ENCODE peak calls at places on chromosome 22, in six cellular contexts. One of them, this sample, is unnamed.

GRCh38 chr22:40498454-40499186 is 128.2 kb downstream of the SGSM3 start:
- DNase-seq in IMR-90: peak; percentile 97
- DNase-seq in H9: no peak
- DNase-seq in neuronal stem cell: no peak
- DNase-seq in mesenchymal stem cell: peak; percentile 94
- DNase-seq in H1: peak; percentile 49
- DNase-seq in this sample: peak; percentile 97

GRCh38 chr22:50507991-50508884 is at the start of gene NCAPH2:
- DNase-seq in IMR-90: peak; percentile 95
- DNase-seq in H9: peak; percentile 98
- DNase-seq in neuronal stem cell: peak; percentile 98
- DNase-seq in mesenchymal stem cell: peak; percentile 96
- DNase-seq in H1: peak; percentile 89
- DNase-seq in this sample: peak; percentile 98

GRCh38 chr22:40414838-40415505 is 44.6 kb downstream of the SGSM3 start:
- DNase-seq in IMR-90: no peak
- DNase-seq in H9: no peak
- DNase-seq in neuronal stem cell: no peak
- DNase-seq in mesenchymal stem cell: no peak
- DNase-seq in H1: no peak
- DNase-seq in this sample: no peak

GRCh38 chr22:40853961-40854360 is 2.5 kb downstream of the ST13 start:
- DNase-seq in IMR-90: no peak
- DNase-seq in H9: no peak
- DNase-seq in neuronal stem cell: no peak
- DNase-seq in mesenchymal stem cell: peak; percentile 18
- DNase-seq in H1: no peak
- DNase-seq in this sample: no peak

GRCh38 chr22:36184433-36185035 is 17.1 kb downstream of the APOL4 start:
- DNase-seq in IMR-90: no peak
- DNase-seq in H9: no peak
- DNase-seq in neuronal stem cell: no peak
- DNase-seq in mesenchymal stem cell: no peak
- DNase-seq in H1: no peak
- DNase-seq in this sample: no peak

GRCh38 chr22:24514241-24515024 is 19.3 kb downstream of the UPB1 start:
- DNase-seq in IMR-90: no peak
- DNase-seq in H9: no peak
- DNase-seq in neuronal stem cell: no peak
- DNase-seq in mesenchymal stem cell: no peak
- DNase-seq in H1: no peak
- DNase-seq in this sample: no peak

GRCh38 chr22:17536269-17536668 is 27.0 kb upstream of the SLC25A18 start:
- DNase-seq in IMR-90: no peak
- DNase-seq in H9: no peak
- DNase-seq in neuronal stem cell: no peak
- DNase-seq in mesenchymal stem cell: no peak
- DNase-seq in H1: no peak
- DNase-seq in this sample: no peak

GRCh38 chr22:37244922-37245722 is 1.1 kb upstream of the RAC2 start:
- DNase-seq in IMR-90: no peak
- DNase-seq in H9: no peak
- DNase-seq in neuronal stem cell: no peak
- DNase-seq in mesenchymal stem cell: no peak
- DNase-seq in H1: no peak
- DNase-seq in this sample: no peak

GRCh38 chr22:27113211-27114030 is 456.0 kb downstream of the MIAT start:
- DNase-seq in IMR-90: peak; percentile 97
- DNase-seq in H9: no peak
- DNase-seq in neuronal stem cell: no peak
- DNase-seq in mesenchymal stem cell: peak; percentile 99
- DNase-seq in H1: no peak
- DNase-seq in this sample: peak; percentile 83

GRCh38 chr22:50417544-50417943 is 57.3 kb downstream of the SBF1 start:
- DNase-seq in IMR-90: peak; percentile 15
- DNase-seq in H9: no peak
- DNase-seq in neuronal stem cell: no peak
- DNase-seq in mesenchymal stem cell: no peak
- DNase-seq in H1: no peak
- DNase-seq in this sample: no peak

GRCh38 chr22:23067023-23067650 is 3.2 kb upstream of the GNAZ start:
- DNase-seq in IMR-90: no peak
- DNase-seq in H9: peak; percentile 18
- DNase-seq in neuronal stem cell: no peak
- DNase-seq in mesenchymal stem cell: no peak
- DNase-seq in H1: no peak
- DNase-seq in this sample: no peak

GRCh38 chr22:31626427-31627150 is 35.4 kb downstream of the PISD start:
- DNase-seq in IMR-90: no peak
- DNase-seq in H9: peak; percentile 24
- DNase-seq in neuronal stem cell: no peak
- DNase-seq in mesenchymal stem cell: no peak
- DNase-seq in H1: no peak
- DNase-seq in this sample: no peak

GRCh38 chr22:32853662-32854061 is 52.2 kb downstream of the TIMP3 start:
- DNase-seq in IMR-90: no peak
- DNase-seq in H9: no peak
- DNase-seq in neuronal stem cell: no peak
- DNase-seq in mesenchymal stem cell: no peak
- DNase-seq in H1: no peak
- DNase-seq in this sample: no peak
- H2BK15ac ChIP-seq in IMR-90: no peak overlapping the region
- H2BK15ac ChIP-seq in H9: no peak overlapping the region
- H2BK15ac ChIP-seq in neuronal stem cell: no peak overlapping the region
- H2BK15ac ChIP-seq in mesenchymal stem cell: no peak overlapping the region
- H2BK15ac ChIP-seq in H1: no peak overlapping the region
- H2BK15ac ChIP-seq in this sample: no peak overlapping the region

GRCh38 chr22:44151661-44152060 is 29.1 kb upstream of the PARVG start:
- DNase-seq in IMR-90: peak; percentile 78
- DNase-seq in H9: no peak
- DNase-seq in neuronal stem cell: no peak
- DNase-seq in mesenchymal stem cell: peak; percentile 57
- DNase-seq in H1: no peak
- DNase-seq in this sample: no peak
- H2BK15ac ChIP-seq in IMR-90: no peak overlapping the region
- H2BK15ac ChIP-seq in H9: no peak overlapping the region
- H2BK15ac ChIP-seq in neuronal stem cell: peak overlapping the region; percentile 78
- H2BK15ac ChIP-seq in mesenchymal stem cell: no peak overlapping the region
- H2BK15ac ChIP-seq in H1: peak overlapping the region; percentile 46
- H2BK15ac ChIP-seq in this sample: no peak overlapping the region

DNA sequence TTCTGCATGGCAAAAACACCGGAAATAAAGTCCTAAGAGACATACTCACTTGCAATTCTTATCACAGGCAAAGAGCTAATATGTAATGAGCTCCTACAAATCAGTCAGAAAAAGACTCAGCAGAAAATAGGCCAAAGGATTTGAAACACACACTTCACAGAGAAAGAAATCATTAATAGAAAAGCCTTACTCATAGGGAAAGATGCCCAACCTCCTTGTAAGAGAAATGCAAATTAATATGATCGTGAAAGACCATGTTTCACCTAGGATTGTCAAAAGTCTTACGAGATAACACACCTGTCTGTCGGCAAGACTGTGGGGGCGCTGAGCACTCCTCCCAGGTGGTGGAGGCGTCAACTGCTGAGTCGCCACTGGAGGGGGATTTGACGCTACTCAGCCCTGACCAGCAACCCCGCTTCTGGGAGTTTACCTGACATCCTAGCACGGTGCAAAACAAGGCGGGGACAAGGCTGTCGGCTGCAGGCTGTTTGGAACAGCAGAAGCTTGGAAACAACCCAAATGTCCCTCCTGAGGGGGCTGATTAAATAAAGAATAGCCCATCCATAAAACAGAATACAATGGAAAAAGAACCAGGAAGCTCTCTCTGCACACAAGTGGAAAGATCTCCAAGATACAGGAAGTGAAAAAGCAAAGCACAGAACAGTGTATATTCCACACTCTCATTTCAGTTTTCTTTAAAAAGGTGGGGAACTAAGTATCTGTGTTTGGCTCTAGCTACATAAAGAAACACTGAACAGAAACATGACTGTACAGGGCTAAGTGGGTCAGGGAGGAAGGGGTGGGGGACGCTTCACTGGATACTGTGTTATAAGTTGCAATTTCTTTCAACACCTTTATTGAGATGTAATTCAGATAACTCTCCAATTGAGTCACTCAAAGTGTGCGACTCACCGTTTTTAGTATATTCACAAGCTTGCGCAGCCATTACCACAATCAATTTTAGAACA is 11.5 kb downstream of the CSNK1E start:
- DNase-seq in IMR-90: peak; percentile 54
- DNase-seq in H9: peak; percentile 80
- DNase-seq in neuronal stem cell: no peak
- DNase-seq in mesenchymal stem cell: peak; percentile 55
- DNase-seq in H1: no peak
- DNase-seq in this sample: peak; percentile 77
- H2BK15ac ChIP-seq in IMR-90: no peak overlapping the region
- H2BK15ac ChIP-seq in H9: no peak overlapping the region
- H2BK15ac ChIP-seq in neuronal stem cell: no peak overlapping the region
- H2BK15ac ChIP-seq in mesenchymal stem cell: no peak overlapping the region
- H2BK15ac ChIP-seq in H1: no peak overlapping the region
- H2BK15ac ChIP-seq in this sample: no peak overlapping the region

GRCh38 chr22:46023558-46023981 is 46.6 kb upstream of the WNT7B start:
- DNase-seq in IMR-90: peak; percentile 92
- DNase-seq in H9: no peak
- DNase-seq in neuronal stem cell: no peak
- DNase-seq in mesenchymal stem cell: peak; percentile 81
- DNase-seq in H1: no peak
- DNase-seq in this sample: peak; percentile 68
- H2BK15ac ChIP-seq in IMR-90: no peak overlapping the region
- H2BK15ac ChIP-seq in H9: no peak overlapping the region
- H2BK15ac ChIP-seq in neuronal stem cell: no peak overlapping the region
- H2BK15ac ChIP-seq in mesenchymal stem cell: no peak overlapping the region
- H2BK15ac ChIP-seq in H1: no peak overlapping the region
- H2BK15ac ChIP-seq in this sample: no peak overlapping the region